ENCODE peak calls at places on chromosomes 6 and 20, in five cellular contexts. N is SK-N-SH, S is brain microvascular endothelial cell, X is LNCaP clone FGC, V is upper lobe of left lung. Z is an unnamed sample.

GRCh38 chr6:73854998-73855718 is 159.2 kb downstream of the CD109 start:
- DNase-seq in N (peak), S (peak), X (peak), V (no peak), Z (no peak)

GRCh38 chr6:27129917-27130316 is 117.6 kb upstream of the PRSS16 start:
- DNase-seq in N (no peak), S (no peak), X (no peak), V (no peak), Z (no peak)

GRCh38 chr20:1094706-1095220 is 23.6 kb upstream of the PSMF1 start:
- DNase-seq in N (peak), S (no peak), X (no peak), V (no peak), Z (no peak)

GRCh38 chr6:2556761-2557160 is 194.0 kb downstream of the MYLK4 start:
- DNase-seq in N (no peak), S (peak), X (no peak), V (no peak), Z (no peak)

GRCh38 chr20:47453167-47453782 is 48.4 kb upstream of the NCOA3 start:
- DNase-seq in N (no peak), S (peak), X (no peak), V (no peak), Z (no peak)

GRCh38 chr6:26199773-26200728 is 112.8 kb downstream of the HFE start:
- DNase-seq in N (no peak), S (peak), X (no peak), V (peak), Z (peak)

GRCh38 chr6:136037885-136038460 is 186.5 kb downstream of the PDE7B start:
- DNase-seq in N (peak), S (no peak), X (no peak), V (peak), Z (no peak)

GRCh38 chr6:157954150-157955117 is 27.2 kb upstream of the SYNJ2 start:
- DNase-seq in N (no peak), S (no peak), X (no peak), V (peak), Z (no peak)

GRCh38 chr20:39038495-39038894 is 76.4 kb downstream of the DHX35 start:
- DNase-seq in N (no peak), S (no peak), X (no peak), V (no peak), Z (no peak)

GRCh38 chr6:110897433-110897832 is 22.8 kb downstream of the AMD1 start:
- DNase-seq in N (no peak), S (no peak), X (peak), V (no peak), Z (no peak)
- TF ChIP-seq CTCF in N (no peak), S (no peak), X (no peak), V (no peak), Z (no peak)

GRCh38 chr6:33481192-33481591 is 26.8 kb downstream of the ZBTB9 start:
- DNase-seq in N (no peak), S (no peak), X (no peak), V (no peak), Z (no peak)
- TF ChIP-seq CTCF in N (no peak), S (no peak), X (peak), V (no peak), Z (no peak)

DNA sequence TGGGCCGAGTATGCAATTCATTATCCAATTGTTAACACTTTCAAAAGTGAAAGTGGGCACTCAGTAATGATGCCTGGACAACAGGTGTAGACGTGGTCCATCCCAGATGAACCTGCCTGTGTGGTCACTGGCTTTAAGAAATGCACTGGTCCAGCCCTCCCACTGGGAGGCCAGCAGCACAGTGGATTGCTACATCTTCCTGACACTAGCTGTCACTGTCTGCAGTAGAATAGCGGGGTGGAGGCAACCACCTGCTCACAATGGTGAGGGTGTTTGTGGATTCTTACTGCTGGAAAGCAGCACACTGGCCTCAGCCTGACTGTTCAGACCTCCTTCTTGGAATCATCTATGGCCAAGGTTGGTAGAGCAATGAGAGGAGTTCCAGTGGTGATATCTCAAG is 228.2 kb upstream of the PLN start:
- DNase-seq in N (no peak), S (no peak), X (no peak), V (no peak), Z (no peak)
- TF ChIP-seq CTCF in N (no peak), S (no peak), X (no peak), V (no peak), Z (no peak)

GRCh38 chr20:61262036-61262435 is 10.0 kb downstream of the CDH4 start:
- DNase-seq in N (no peak), S (no peak), X (no peak), V (peak), Z (no peak)

GRCh38 chr20:61263084-61263695 is 11.1 kb downstream of the CDH4 start:
- DNase-seq in N (peak), S (peak), X (no peak), V (no peak), Z (peak)

GRCh38 chr20:61262514-61262913 is 10.5 kb downstream of the CDH4 start:
- DNase-seq in N (no peak), S (no peak), X (no peak), V (no peak), Z (no peak)

GRCh38 chr20:61259741-61260140 is 7.7 kb downstream of the CDH4 start:
- DNase-seq in N (no peak), S (no peak), X (no peak), V (no peak), Z (no peak)

GRCh38 chr20:61260905-61261304 is 8.8 kb downstream of the CDH4 start:
- DNase-seq in N (no peak), S (no peak), X (no peak), V (no peak), Z (no peak)
- TF ChIP-seq CTCF in N (no peak), S (peak), X (peak), V (no peak), Z (no peak)

GRCh38 chr6:132714160-132714559 is 305 bp upstream of the VNN1 start:
- DNase-seq in N (no peak), S (no peak), X (no peak), V (no peak), Z (no peak)

GRCh38 chr6:132716238-132716637 is 2.4 kb upstream of the VNN1 start:
- DNase-seq in N (no peak), S (no peak), X (no peak), V (no peak), Z (no peak)

GRCh38 chr6:132712366-132712765 is 1.5 kb downstream of the VNN1 start:
- DNase-seq in N (no peak), S (peak), X (no peak), V (no peak), Z (no peak)

GRCh38 chr6:132713355-132714134 is at the start of gene VNN1:
- DNase-seq in N (no peak), S (no peak), X (no peak), V (no peak), Z (no peak)

GRCh38 chr6:132715204-132715603 is 1.3 kb upstream of the VNN1 start:
- DNase-seq in N (peak), S (peak), X (peak), V (no peak), Z (peak)
- TF ChIP-seq CTCF in N (no peak), S (peak), X (peak), V (no peak), Z (no peak)

GRCh38 chr6:43147691-43148477 is 23.2 kb upstream of the SRF start:
- DNase-seq in N (no peak), S (no peak), X (no peak), V (no peak), Z (no peak)

GRCh38 chr6:43147289-43147688 is 23.8 kb upstream of the SRF start:
- DNase-seq in N (no peak), S (no peak), X (no peak), V (no peak), Z (no peak)

GRCh38 chr6:43150051-43150751 is 20.9 kb upstream of the SRF start:
- DNase-seq in N (no peak), S (no peak), X (peak), V (no peak), Z (no peak)

GRCh38 chr6:43146709-43147108 is 24.4 kb upstream of the SRF start:
- DNase-seq in N (no peak), S (no peak), X (no peak), V (no peak), Z (no peak)

GRCh38 chr6:43149260-43149659 is 21.8 kb upstream of the SRF start:
- DNase-seq in N (no peak), S (no peak), X (no peak), V (no peak), Z (no peak)
- TF ChIP-seq CTCF in N (no peak), S (no peak), X (no peak), V (no peak), Z (no peak)

GRCh38 chr6:28982476-28983266 is 22.4 kb downstream of the ZNF311 start:
- DNase-seq in N (peak), S (peak), X (peak), V (no peak), Z (no peak)
- TF ChIP-seq CTCF in N (peak), S (peak), X (peak), V (peak), Z (no peak)

GRCh38 chr6:159852877-159853276 is 37.9 kb upstream of the MAS1 start:
- DNase-seq in N (no peak), S (no peak), X (no peak), V (no peak), Z (no peak)
- TF ChIP-seq CTCF in N (peak), S (peak), X (peak), V (peak), Z (no peak)